ENCODE peak calls at places on chromosomes 2 and 18, in four cellular contexts. A, Y, G and F are unnamed samples.

GRCh38 chr18:74063023-74063422 is 84.6 kb downstream of the FBXO15 start:
- DNase-seq in A (no peak), Y (peak; percentile 43), G (no peak), F (no peak)

GRCh38 chr2:106156305-106157288 is 37.5 kb downstream of the UXS1 start:
- DNase-seq in A (no peak), G (no peak), Y (no peak), F (no peak)

GRCh38 chr2:171712051-171712450 is 24.8 kb downstream of the DYNC1I2 start:
- DNase-seq in A (no peak), G (no peak), Y (no peak), F (no peak)

GRCh38 chr2:6896930-6897759 is 19.6 kb downstream of the RSAD2 start:
- DNase-seq in Y (no peak), A (no peak), G (peak; percentile 55), F (no peak)

GRCh38 chr2:223203971-223204370 is 152.0 kb downstream of the KCNE4 start:
- DNase-seq in Y (no peak), A (no peak), G (no peak), F (no peak)

GRCh38 chr18:9810994-9811393 is 74.8 kb upstream of the TXNDC2 start:
- DNase-seq in A (no peak), Y (no peak), G (no peak), F (peak; percentile 63)

GRCh38 chr18:51122266-51123045 is 75.0 kb downstream of the MEX3C start:
- DNase-seq in G (no peak), Y (no peak), A (no peak), F (no peak)

GRCh38 chr2:232133078-232133477 is 171.6 kb downstream of the DIS3L2 start:
- DNase-seq in A (no peak), G (peak; percentile 7), Y (no peak), F (no peak)

GRCh38 chr2:191218292-191218898 is 26.8 kb upstream of the MYO1B start:
- DNase-seq in A (no peak), Y (peak; percentile 45), G (peak; percentile 97), F (peak; percentile 71)